ENCODE peak calls at places on chromosomes 11 and 22, in four cellular contexts. X, O, W and S are unnamed samples.

GRCh38 chr11:36487619-36488018 is 22.5 kb downstream of the TRAF6 start:
- DNase-seq in W (no peak), O (no peak), X (no peak), S (no peak)

GRCh38 chr11:107819361-107820014 is 39.1 kb downstream of the SLC35F2 start:
- DNase-seq in X (no peak), O (no peak), W (no peak), S (peak; percentile 40)

GRCh38 chr11:43982421-43982820 is 40.0 kb downstream of the C11orf96 start:
- DNase-seq in O (no peak), X (no peak), W (no peak), S (no peak)

GRCh38 chr22:27512283-27512761 is 289.2 kb downstream of the MN1 start:
- DNase-seq in X (no peak), W (no peak), O (no peak), S (peak; percentile 84)

GRCh38 chr22:50062509-50063135 is 4.5 kb upstream of the TTLL8 start:
- DNase-seq in W (no peak), O (no peak), X (no peak), S (no peak)

GRCh38 chr11:134610116-134610910 is 198.3 kb upstream of the B3GAT1 start:
- DNase-seq in O (no peak), X (no peak), W (no peak), S (no peak)

GRCh38 chr22:37640591-37641250 is 1.3 kb downstream of the SH3BP1 start:
- DNase-seq in W (no peak), X (no peak), O (no peak), S (peak; percentile 20)

GRCh38 chr11:1881442-1882264 is 10.0 kb downstream of the PRR33 start:
- DNase-seq in X (peak; percentile 24), O (no peak), W (no peak), S (no peak)

GRCh38 chr11:75771646-75772410 is 3.2 kb downstream of the DGAT2 start:
- DNase-seq in O (no peak), W (no peak), X (no peak), S (peak; percentile 61)

GRCh38 chr11:134409552-134410429 is 2.3 kb downstream of the B3GAT1 start:
- DNase-seq in W (peak; percentile 56), O (no peak), X (no peak), S (no peak)

GRCh38 chr11:11787305-11788066 is 54.3 kb upstream of the USP47 start:
- DNase-seq in X (peak; percentile 68), W (peak; percentile 75), O (no peak), S (peak; percentile 76)

GRCh38 chr22:47092896-47093311 is 330.5 kb downstream of the TBC1D22A start:
- DNase-seq in O (no peak), X (no peak), W (peak; percentile 71), S (peak; percentile 48)

GRCh38 chr11:64360403-64360980 is 1.5 kb downstream of the RPS6KA4 start:
- DNase-seq in W (no peak), O (no peak), X (no peak), S (no peak)

GRCh38 chr11:1820463-1821325 is 14.1 kb upstream of the SYT8 start:
- DNase-seq in O (no peak), W (no peak), X (no peak), S (no peak)

GRCh38 chr11:70845761-70846160 is 406.6 kb downstream of the SHANK2 start:
- DNase-seq in O (no peak), W (no peak), X (no peak), S (no peak)

GRCh38 chr22:49352361-49353169 is 475.1 kb downstream of the BRD1 start:
- DNase-seq in W (no peak), X (peak; percentile 18), O (no peak), S (no peak)

GRCh38 chr11:3015796-3016195 is 23.7 kb upstream of the NAP1L4 start:
- DNase-seq in X (no peak), W (no peak), O (no peak), S (no peak)

GRCh38 chr11:122628691-122629555 is 26.6 kb upstream of the UBASH3B start:
- DNase-seq in O (peak; percentile 34), W (peak; percentile 87), X (peak; percentile 81), S (peak; percentile 75)

GRCh38 chr11:111938687-111939160 is 1.6 kb downstream of the DIXDC1 start:
- DNase-seq in O (no peak), X (peak; percentile 67), W (peak; percentile 77), S (peak; percentile 81)

GRCh38 chr11:22566293-22566692 is 59.3 kb downstream of the FANCF start:
- DNase-seq in O (no peak), W (peak; percentile 21), X (peak; percentile 78), S (no peak)

GRCh38 chr11:1038921-1039320 is 2.4 kb upstream of the MUC6 start:
- DNase-seq in O (no peak), W (no peak), X (no peak), S (no peak)

GRCh38 chr11:59179121-59179520 is 7.2 kb downstream of the DTX4 start:
- DNase-seq in X (no peak), O (no peak), W (no peak), S (no peak)

GRCh38 chr11:67651976-67652895 is 1.7 kb upstream of the ACY3 start:
- DNase-seq in W (no peak), X (no peak), O (no peak), S (no peak)

GRCh38 chr11:17208257-17208999 is 642 bp upstream of the PIK3C2A start:
- DNase-seq in O (peak; percentile 33), W (peak; percentile 96), X (peak; percentile 79), S (peak; percentile 78)

GRCh38 chr11:100562102-100562501 is 125.0 kb upstream of the ARHGAP42 start:
- DNase-seq in O (no peak), X (no peak), W (no peak), S (peak; percentile 78)

GRCh38 chr11:125945011-125945796 is 640 bp upstream of the VSIG10L2 start:
- DNase-seq in W (no peak), X (no peak), O (no peak), S (no peak)

GRCh38 chr11:64769283-64769682 is 9.1 kb downstream of the SF1 start:
- DNase-seq in X (no peak), O (no peak), W (no peak), S (no peak)

GRCh38 chr11:65695459-65696241 is 16.4 kb upstream of the KAT5 start:
- DNase-seq in X (no peak), W (no peak), O (no peak), S (no peak)

GRCh38 chr11:46380340-46381045 is 976 bp upstream of the MDK start:
- DNase-seq in X (peak; percentile 89), W (peak; percentile 90), O (no peak), S (peak; percentile 67)

GRCh38 chr11:65078151-65078550 is 5.7 kb downstream of the CDCA5 start:
- DNase-seq in O (no peak), X (peak; percentile 64), W (peak; percentile 57), S (peak; percentile 49)

GRCh38 chr22:44277404-44278135 is 35.2 kb downstream of the SHISAL1 start:
- DNase-seq in O (no peak), W (no peak), X (no peak), S (no peak)
- H2BK120ac ChIP-seq in O (no peak overlapping the region), W (no peak overlapping the region), X (no peak overlapping the region), S (no peak overlapping the region)

GRCh38 chr11:6400431-6401345 is 10.4 kb downstream of the SMPD1 start:
- DNase-seq in X (no peak), W (no peak), O (no peak), S (no peak)

GRCh38 chr11:6403539-6403938 is 13.3 kb downstream of the SMPD1 start:
- DNase-seq in O (no peak), W (no peak), X (peak; percentile 22), S (no peak)

GRCh38 chr11:6401439-6401838 is 11.2 kb downstream of the SMPD1 start:
- DNase-seq in X (no peak), O (no peak), W (no peak), S (no peak)

GRCh38 chr11:6402561-6402981 is 12.3 kb downstream of the SMPD1 start:
- DNase-seq in O (no peak), X (no peak), W (no peak), S (peak; percentile 4)

DNA sequence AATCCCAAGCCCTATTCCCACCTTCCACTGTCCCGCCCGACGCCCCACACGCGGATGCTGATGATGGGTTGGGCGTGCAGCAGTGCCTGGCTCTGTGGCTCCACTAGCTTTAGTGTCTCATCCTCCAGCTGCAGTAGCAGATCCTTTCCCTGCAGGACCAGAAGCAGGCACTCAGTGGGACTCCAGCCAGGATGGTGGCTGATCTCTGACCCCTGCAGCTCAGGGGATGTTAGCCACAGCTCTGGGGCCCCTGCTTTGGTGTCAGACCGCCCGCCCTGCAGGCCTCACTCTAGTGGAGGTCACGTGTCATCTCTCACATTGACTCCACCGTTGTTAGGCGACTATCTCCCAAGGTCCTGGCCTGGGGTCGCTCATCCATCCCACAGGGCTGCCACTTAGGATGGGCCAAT is 11.8 kb downstream of the SMPD1 start:
- DNase-seq in O (no peak), X (no peak), W (no peak), S (no peak)
- H3K4me2 ChIP-seq in O (no peak overlapping the region), X (no peak overlapping the region), W (no peak overlapping the region), S (no peak overlapping the region)

DNA sequence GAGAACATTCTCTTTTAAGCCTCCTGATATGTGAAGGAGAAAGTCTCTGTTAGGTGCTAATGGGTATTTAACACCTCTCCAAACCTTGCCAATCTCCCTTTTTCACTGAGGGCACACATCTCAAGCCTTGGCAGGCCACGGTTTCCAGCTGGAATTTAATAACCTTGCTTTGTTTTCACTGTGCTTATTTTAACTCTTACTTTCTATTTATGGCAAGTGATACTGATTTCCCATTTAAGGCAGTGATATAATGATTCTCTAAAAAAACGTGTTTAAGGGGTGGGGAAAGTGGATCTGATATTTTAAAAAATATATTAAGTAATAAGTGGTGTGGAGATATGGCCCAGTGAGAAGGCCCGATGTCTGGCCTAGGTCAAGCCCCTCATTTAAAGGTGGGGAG is 1.1 kb upstream of the RASD2 start:
- DNase-seq in X (no peak), O (no peak), W (no peak), S (no peak)
- H4K8ac ChIP-seq in X (no peak overlapping the region), O (no peak overlapping the region), W (no peak overlapping the region), S (no peak overlapping the region)

GRCh38 chr11:103807806-103808205 is 228.6 kb upstream of the DDI1 start:
- DNase-seq in O (no peak), X (no peak), W (no peak), S (no peak)

GRCh38 chr11:103808246-103808645 is 228.2 kb upstream of the DDI1 start:
- DNase-seq in X (no peak), O (no peak), W (no peak), S (no peak)

GRCh38 chr11:103803062-103803461 is 233.4 kb upstream of the DDI1 start:
- DNase-seq in O (no peak), W (peak; percentile 19), X (no peak), S (peak; percentile 37)

GRCh38 chr11:103806130-103806900 is 230.1 kb upstream of the DDI1 start:
- DNase-seq in W (no peak), O (no peak), X (no peak), S (peak; percentile 78)

GRCh38 chr11:103805688-103806009 is 230.8 kb upstream of the DDI1 start:
- DNase-seq in W (no peak), O (no peak), X (no peak), S (no peak)
- H2BK120ac ChIP-seq in W (no peak overlapping the region), O (no peak overlapping the region), X (no peak overlapping the region), S (no peak overlapping the region)